ENCODE peak calls at places on chromosome 20, in ten cellular contexts. V is heart left ventricle, P is Karpas-422, D is K562, F is iPS DF 6.9, B is cardiac muscle cell, W is hepatocyte, Q is HepG2, Z is body of pancreas, Y is prostate gland. G is an unnamed sample.
A peak's percentile ranks its signal among the peaks of the same experiment; 100 is the strongest.

GRCh38 chr20:43243672-43244269 is 54.1 kb upstream of the PTPRT start:
- DNase-seq in V (no peak), P (peak; percentile 83), D (no peak), F (no peak), B (peak; percentile 3), W (no peak), Q (no peak), Z (peak; percentile 15), Y (no peak), G (no peak)

GRCh38 chr20:34639755-34640222 is 37.1 kb downstream of the PIGU start:
- DNase-seq in V (no peak), P (no peak), D (no peak), F (no peak), B (no peak), W (peak; percentile 24), Q (peak; percentile 58), Z (peak; percentile 22), Y (no peak), G (no peak)

GRCh38 chr20:35277531-35278395 is at the start of gene MMP24OS:
- DNase-seq in V (peak; percentile 96), P (peak; percentile 97), D (peak; percentile 89), F (peak; percentile 84), B (peak; percentile 92), W (peak; percentile 95), Q (no peak), Z (peak; percentile 91), Y (peak; percentile 87), G (peak; percentile 94)

GRCh38 chr20:40493551-40493950 is 195.5 kb downstream of the MAFB start:
- DNase-seq in V (no peak), P (no peak), D (no peak), F (no peak), B (no peak), W (no peak), Q (no peak), Z (peak; percentile 28), Y (no peak), G (no peak)

GRCh38 chr20:3980260-3981131 is 34.9 kb downstream of the RNF24 start:
- DNase-seq in V (no peak), P (no peak), D (peak; percentile 62), F (no peak), B (peak; percentile 68), W (peak; percentile 11), Q (peak; percentile 80), Z (peak; percentile 9), Y (no peak), G (peak; percentile 73)

GRCh38 chr20:29297411-29298270 is 1959.8 kb upstream of the DEFB115 start:
- DNase-seq in V (peak; percentile 46), P (no peak), D (no peak), F (no peak), B (no peak), W (no peak), Q (no peak), Z (no peak), Y (no peak), G (peak; percentile 10)

GRCh38 chr20:25035924-25036323 is 22.0 kb downstream of the ACSS1 start:
- DNase-seq in V (no peak), P (no peak), D (no peak), F (no peak), B (no peak), W (no peak), Q (no peak), Z (no peak), Y (no peak), G (no peak)

GRCh38 chr20:3768342-3769130 is 983 bp upstream of the ADISSP start:
- DNase-seq in V (peak; percentile 84), P (peak; percentile 91), D (peak; percentile 63), F (no peak), B (peak; percentile 81), W (peak; percentile 87), Q (peak; percentile 83), Z (peak; percentile 74), Y (peak; percentile 47), G (peak; percentile 83)

GRCh38 chr20:10640897-10641296 is 32.9 kb downstream of the JAG1 start:
- DNase-seq in V (no peak), P (no peak), D (no peak), F (no peak), B (no peak), W (no peak), Q (no peak), Z (no peak), Y (no peak), G (no peak)

GRCh38 chr20:53891306-53891894 is 179.0 kb downstream of the BCAS1 start:
- DNase-seq in V (no peak), P (no peak), D (no peak), F (no peak), B (no peak), W (no peak), Q (no peak), Z (no peak), Y (no peak), G (no peak)

GRCh38 chr20:63651942-63652191 is 1.4 kb downstream of the STMN3 start:
- DNase-seq in V (no peak), P (no peak), D (peak; percentile 29), F (no peak), B (no peak), W (no peak), Q (no peak), Z (no peak), Y (no peak), G (no peak)

GRCh38 chr20:63653974-63654680 is 903 bp upstream of the STMN3 start:
- DNase-seq in V (no peak), P (no peak), D (no peak), F (no peak), B (no peak), W (no peak), Q (no peak), Z (no peak), Y (no peak), G (no peak)

GRCh38 chr20:63655249-63655648 is 2.0 kb upstream of the STMN3 start:
- DNase-seq in V (no peak), P (no peak), D (no peak), F (no peak), B (no peak), W (no peak), Q (no peak), Z (no peak), Y (no peak), G (no peak)

GRCh38 chr20:63652192-63652980 is 838 bp downstream of the STMN3 start:
- DNase-seq in V (peak; percentile 70), P (no peak), D (peak; percentile 62), F (no peak), B (peak; percentile 56), W (peak; percentile 45), Q (peak; percentile 41), Z (no peak), Y (no peak), G (no peak)

DNA sequence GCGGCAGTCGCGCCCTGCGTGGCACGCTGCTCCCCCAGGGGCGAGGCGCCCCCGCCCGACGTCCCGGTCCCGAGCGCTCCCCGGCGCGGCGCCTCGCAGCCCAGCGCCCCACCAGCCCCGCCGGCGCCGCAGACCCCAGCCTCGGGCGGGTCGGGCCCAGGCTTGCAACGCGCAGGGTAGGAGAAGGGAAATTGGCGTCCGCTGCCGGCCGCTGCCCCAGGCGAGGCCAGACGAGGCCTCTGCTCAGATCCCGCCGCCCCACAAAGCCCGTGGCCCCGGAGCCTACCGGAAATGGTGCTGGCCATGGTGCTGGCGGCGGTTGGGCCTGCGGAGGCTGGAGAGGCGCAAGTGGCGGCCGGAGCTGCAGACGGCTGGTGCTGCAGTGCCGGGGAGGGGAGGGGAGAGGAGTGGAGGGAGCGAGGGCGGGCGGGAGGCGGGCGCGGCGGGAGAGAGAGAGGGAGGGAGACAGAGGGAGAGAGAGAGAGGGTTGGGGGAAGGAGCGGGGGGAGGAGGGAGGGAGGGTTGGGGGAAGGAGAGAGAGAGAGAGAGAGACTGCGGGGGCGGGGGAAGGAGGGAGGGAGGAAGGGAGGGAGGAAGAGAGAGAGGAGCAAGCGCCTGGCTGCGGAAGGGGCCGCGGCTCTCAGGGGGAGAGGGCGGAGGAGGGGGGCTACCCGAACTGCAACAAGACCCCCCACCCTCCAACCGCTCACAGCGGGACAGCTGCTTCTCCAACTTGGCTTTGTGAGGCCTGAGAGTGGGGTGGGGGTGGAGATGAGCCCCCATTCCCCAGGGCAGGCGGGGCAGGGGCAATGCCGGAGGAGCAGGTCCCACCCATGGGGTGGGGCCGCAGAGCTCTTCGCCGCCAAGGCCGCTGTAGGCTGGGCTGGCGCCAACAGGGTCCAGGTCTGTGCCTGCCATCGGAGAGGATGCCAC is at the start of gene STMN3:
- DNase-seq in V (peak; percentile 93), P (no peak), D (peak; percentile 87), F (peak; percentile 71), B (peak; percentile 98), W (peak; percentile 95), Q (peak; percentile 82), Z (peak; percentile 91), Y (peak; percentile 80), G (peak; percentile 95)
- H3K4me3 ChIP-seq in V (peak within 1 kb of the TSS; percentile 56), P (no peak within 1 kb of the TSS), D (peak within 1 kb of the TSS; percentile 68), F (peak within 1 kb of the TSS; percentile 70), B (peak within 1 kb of the TSS; percentile 50), W (peak within 1 kb of the TSS; percentile 68), Q (peak within 1 kb of the TSS; percentile 80), Z (peak within 1 kb of the TSS; percentile 31), Y (peak within 1 kb of the TSS; percentile 57), G (no peak within 1 kb of the TSS)

DNA sequence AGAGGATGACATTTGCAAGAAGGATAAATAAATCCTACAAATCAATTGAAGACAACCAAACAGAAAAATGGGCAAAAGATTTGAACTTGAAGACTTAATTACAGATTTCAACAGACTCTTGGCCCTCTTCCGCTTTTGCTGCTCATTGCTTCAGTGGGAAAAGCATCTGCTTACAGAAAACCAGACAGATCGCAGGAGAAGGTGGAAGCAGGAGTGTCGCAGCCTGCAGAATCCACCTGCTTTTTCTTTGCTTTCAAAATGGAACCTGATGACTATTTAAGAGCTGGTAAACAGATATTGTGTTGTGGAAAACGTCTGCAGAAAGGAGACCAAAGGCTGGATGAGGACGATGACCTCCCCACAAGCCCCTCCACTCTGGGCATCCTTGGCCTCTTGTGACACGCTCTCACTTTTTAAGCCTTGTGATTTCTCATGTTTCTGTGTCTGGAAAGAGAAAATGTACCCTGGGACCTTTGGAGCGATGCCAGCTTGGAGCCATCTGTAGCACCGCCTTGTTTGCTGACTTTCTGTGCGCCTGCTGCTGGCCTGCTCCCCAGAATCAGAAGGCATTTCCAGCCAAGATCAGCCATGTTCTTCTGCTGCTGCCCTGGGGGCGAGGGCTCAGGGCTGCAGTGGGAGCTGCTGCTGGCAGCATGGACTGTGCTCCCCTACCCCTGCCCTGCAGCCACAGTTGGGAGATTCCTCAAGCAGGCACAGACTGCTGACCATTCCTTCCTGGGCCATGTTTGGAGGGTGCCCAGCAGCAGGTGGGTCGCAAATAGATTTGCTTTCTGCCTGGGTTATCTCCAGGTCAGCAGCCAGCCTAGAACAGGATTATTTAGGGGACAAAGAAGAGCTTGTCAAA is 3.6 kb upstream of the CSTL1 start:
- DNase-seq in V (no peak), P (no peak), D (no peak), F (no peak), B (peak; percentile 37), W (peak; percentile 42), Q (peak; percentile 86), Z (peak; percentile 84), Y (peak; percentile 58), G (peak; percentile 13)
- H3K4me1 ChIP-seq in V (peaks cover 2% of the 10 kb centered on the region), P (no peaks in the 10 kb centered on the region), D (peaks cover 4% of the 10 kb centered on the region), F (no peaks in the 10 kb centered on the region), B (peaks cover 5% of the 10 kb centered on the region), W (peaks cover 10% of the 10 kb centered on the region), Q (peaks cover 41% of the 10 kb centered on the region), Z (peaks cover 13% of the 10 kb centered on the region), Y (no peaks in the 10 kb centered on the region), G (peaks cover 3% of the 10 kb centered on the region)

GRCh38 chr20:38723069-38723981 is 961 bp upstream of the SLC32A1 start:
- DNase-seq in V (no peak), P (no peak), D (no peak), F (no peak), B (peak; percentile 65), W (no peak), Q (no peak), Z (no peak), Y (no peak), G (no peak)
- H3K4me3 ChIP-seq in V (no peak overlapping the region), P (no peak overlapping the region), D (no peak overlapping the region), F (peak overlapping the region; percentile 8), B (no peak overlapping the region), W (no peak overlapping the region), Q (no peak overlapping the region), Z (no peak overlapping the region), Y (no peak overlapping the region), G (no peak overlapping the region)

GRCh38 chr20:5127204-5127858 is 523 bp downstream of the CDS2 start:
- DNase-seq in V (peak; percentile 67), P (peak; percentile 94), D (peak; percentile 26), F (no peak), B (peak; percentile 41), W (peak; percentile 66), Q (peak; percentile 54), Z (peak; percentile 62), Y (peak; percentile 29), G (peak; percentile 59)
- H3K4me1 ChIP-seq in V (peaks cover 51% of the 10 kb centered on the region), P (peaks cover 27% of the 10 kb centered on the region), D (peaks cover 21% of the 10 kb centered on the region), F (peaks cover 3% of the 10 kb centered on the region), B (no peaks in the 10 kb centered on the region), W (no peaks in the 10 kb centered on the region), Q (peaks cover 33% of the 10 kb centered on the region), Z (peaks cover 19% of the 10 kb centered on the region), Y (no peaks in the 10 kb centered on the region), G (peaks cover 12% of the 10 kb centered on the region)